ENCODE peak calls at places on chromosomes 13 and 19, in six cellular contexts. W is foreskin keratinocyte; X is GM23338; G is CD8-positive, alpha-beta memory T cell; H is aorta; U is suprapubic skin. A is an unnamed sample.

GRCh38 chr19:58218899-58219298 is 9.8 kb upstream of the ZNF544 start:
- DNase-seq in G (peak; percentile 6), W (no peak), X (peak; percentile 72), U (no peak), H (no peak), A (no peak)

GRCh38 chr19:10936661-10937084 is 8.1 kb downstream of the TIMM29 start:
- DNase-seq in H (no peak), W (no peak), X (peak; percentile 96), G (no peak), U (no peak), A (peak; percentile 66)

GRCh38 chr13:110097013-110097412 is 209.9 kb downstream of the COL4A1 start:
- DNase-seq in G (no peak), U (no peak), W (peak; percentile 58), X (no peak), H (no peak), A (no peak)

GRCh38 chr19:19530423-19530804 is 1.7 kb downstream of the YJEFN3 start:
- DNase-seq in G (no peak), W (no peak), H (no peak), U (no peak), X (peak; percentile 71), A (no peak)

GRCh38 chr19:45113628-45114027 is 20.6 kb downstream of the PPP1R37 start:
- DNase-seq in G (no peak), W (no peak), H (no peak), X (peak; percentile 35), U (no peak), A (no peak)

GRCh38 chr13:101925731-101926130 is 473.3 kb downstream of the ITGBL1 start:
- DNase-seq in H (no peak), G (no peak), W (no peak), U (no peak), X (no peak), A (no peak)

GRCh38 chr19:12833747-12834417 is 497 bp downstream of the RTBDN start:
- DNase-seq in G (peak; percentile 35), H (no peak), W (no peak), X (peak; percentile 74), U (no peak), A (peak; percentile 50)

GRCh38 chr19:41939861-41940442 is 11.7 kb upstream of the ERFL start:
- DNase-seq in U (no peak), G (no peak), W (no peak), H (no peak), X (peak; percentile 77), A (no peak)

GRCh38 chr13:42041017-42041683 is 7.3 kb upstream of the DGKH start:
- DNase-seq in W (peak; percentile 61), H (peak; percentile 84), U (peak; percentile 76), X (peak; percentile 78), G (no peak), A (peak; percentile 57)

GRCh38 chr19:51740356-51740755 is 11.3 kb downstream of the FPR1 start:
- DNase-seq in G (no peak), X (no peak), U (no peak), H (no peak), W (no peak), A (no peak)

GRCh38 chr13:61162636-61163035 is 253.0 kb downstream of the PCDH20 start:
- DNase-seq in X (no peak), G (no peak), W (no peak), H (no peak), U (no peak), A (no peak)

GRCh38 chr19:11306337-11306736 is 10.4 kb downstream of the TSPAN16 start:
- DNase-seq in H (no peak), U (no peak), W (no peak), G (no peak), X (no peak), A (no peak)

GRCh38 chr19:33047422-33047821 is 17.3 kb downstream of the RHPN2 start:
- DNase-seq in G (no peak), H (no peak), W (peak; percentile 91), U (no peak), X (peak; percentile 81), A (peak; percentile 92)

GRCh38 chr19:5809053-5809452 is 4.2 kb downstream of the NRTN start:
- DNase-seq in X (no peak), H (no peak), U (no peak), W (no peak), G (no peak), A (no peak)
- H3K27ac ChIP-seq in X (no peak overlapping the region), H (no peak overlapping the region), U (no peak overlapping the region), W (no peak overlapping the region), G (no peak overlapping the region), A (peak overlapping the region; percentile 62)

DNA sequence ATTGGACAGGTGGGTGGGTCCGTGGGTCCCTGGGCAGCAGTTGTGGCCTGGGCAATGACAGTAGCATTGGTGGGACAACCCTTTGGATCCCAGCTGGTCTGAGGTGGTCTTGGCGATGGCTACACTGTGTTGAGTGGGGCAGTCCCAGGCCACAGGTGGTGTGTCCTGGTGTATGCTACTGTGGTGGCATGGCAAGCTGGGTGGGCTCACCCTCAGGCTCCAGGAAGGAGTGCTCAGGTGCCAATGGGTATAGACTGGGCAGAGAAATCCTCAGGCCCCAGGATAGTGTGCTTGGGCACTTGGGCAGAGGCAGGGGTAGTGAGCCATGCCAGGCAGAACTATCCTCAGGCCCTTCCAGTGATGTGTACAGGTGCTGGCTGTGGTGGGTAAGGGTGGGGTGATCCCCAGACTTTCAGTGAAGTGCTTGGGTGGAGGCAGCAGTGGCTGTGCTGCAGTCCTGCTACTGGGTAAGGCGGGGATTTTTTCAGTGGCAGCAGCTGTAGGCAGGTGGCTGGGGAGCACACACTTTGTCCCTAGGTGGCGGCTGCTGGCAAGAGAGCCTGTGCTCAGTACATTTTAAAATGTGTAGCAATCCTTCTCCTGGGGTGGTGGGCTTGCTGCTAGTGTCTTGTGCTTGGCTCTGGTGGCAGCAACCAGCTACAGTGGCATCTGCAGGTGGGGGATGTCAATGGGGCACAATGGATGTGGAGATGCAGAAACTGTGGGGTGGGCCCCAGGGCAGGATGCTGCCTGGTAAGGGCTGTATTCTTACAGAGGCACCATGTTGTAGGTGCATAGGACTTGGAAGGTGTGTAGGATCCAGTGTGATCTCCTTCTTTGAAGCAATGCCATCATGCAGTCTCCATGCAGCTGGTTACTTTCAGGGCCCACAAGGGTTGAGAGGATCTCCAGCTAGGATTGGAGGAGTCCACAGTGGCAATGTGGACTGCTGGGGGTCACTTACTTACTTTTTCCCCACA is 64.9 kb downstream of the DNAJC3 start:
- DNase-seq in G (no peak), H (no peak), W (no peak), X (no peak), U (no peak), A (no peak)
- H3K27ac ChIP-seq in G (no peak overlapping the region), H (no peak overlapping the region), W (no peak overlapping the region), X (no peak overlapping the region), U (no peak overlapping the region), A (no peak overlapping the region)

DNA sequence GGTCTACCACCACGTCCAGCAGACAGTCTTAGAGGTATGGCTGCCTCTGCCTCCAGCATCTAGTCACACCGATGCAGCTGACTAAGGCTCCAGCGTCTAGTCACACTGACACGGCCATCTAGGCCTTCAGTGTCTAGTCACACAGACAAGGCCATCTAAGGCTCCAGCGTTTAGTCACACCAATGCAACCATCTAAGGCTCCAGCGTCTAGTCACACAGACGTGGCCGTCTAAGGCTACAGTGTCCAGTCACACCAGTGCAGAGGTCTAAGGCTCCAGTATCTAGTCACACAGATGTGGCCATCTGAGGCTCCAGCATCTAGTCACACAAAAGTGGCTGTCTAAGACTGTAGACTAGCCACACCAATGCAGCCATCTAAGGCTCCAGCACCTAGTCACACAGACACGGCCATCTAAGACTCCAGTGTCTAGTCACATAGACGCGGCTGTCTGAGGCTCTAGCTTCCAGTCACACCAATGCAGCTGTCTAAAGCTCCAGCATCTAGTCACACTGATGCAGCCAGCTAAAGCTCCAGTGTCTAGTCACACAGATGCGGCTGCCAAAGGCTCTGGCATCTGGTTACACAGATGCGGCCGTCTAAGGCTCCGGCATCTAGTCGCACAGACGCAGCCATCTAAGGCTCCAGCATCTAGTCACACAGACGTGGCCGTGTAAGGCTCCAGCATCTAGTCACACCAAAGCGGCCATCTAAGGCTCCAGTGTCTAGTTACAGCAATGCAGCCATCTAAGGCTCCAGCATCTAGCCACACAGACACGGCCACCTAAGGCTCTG is 55.1 kb downstream of the KLF2 start:
- DNase-seq in X (no peak), G (no peak), H (peak; percentile 57), U (no peak), W (no peak), A (no peak)
- H3K27ac ChIP-seq in X (no peak overlapping the region), G (no peak overlapping the region), H (no peak overlapping the region), U (no peak overlapping the region), W (no peak overlapping the region), A (no peak overlapping the region)

GRCh38 chr19:38213469-38213868 is 10.6 kb downstream of the DPF1 start:
- DNase-seq in X (no peak), H (no peak), U (no peak), G (no peak), W (no peak), A (no peak)
- H3K27ac ChIP-seq in X (peak overlapping the region; percentile 32), H (no peak overlapping the region), U (no peak overlapping the region), G (no peak overlapping the region), W (no peak overlapping the region), A (peak overlapping the region; percentile 98)

GRCh38 chr19:2575734-2576481 is 100.0 kb downstream of the GADD45B start:
- DNase-seq in U (peak; percentile 95), H (peak; percentile 96), X (no peak), G (no peak), W (no peak), A (no peak)

GRCh38 chr19:2578911-2579677 is 103.2 kb downstream of the GADD45B start:
- DNase-seq in U (peak; percentile 91), W (no peak), G (peak; percentile 40), H (peak; percentile 96), X (peak; percentile 93), A (peak; percentile 76)

GRCh38 chr19:2579678-2580280 is 103.9 kb downstream of the GADD45B start:
- DNase-seq in W (no peak), U (peak; percentile 62), H (peak; percentile 61), G (no peak), X (no peak), A (no peak)

GRCh38 chr19:2578391-2578826 is 102.5 kb downstream of the GADD45B start:
- DNase-seq in U (no peak), W (no peak), G (no peak), X (peak; percentile 69), H (peak; percentile 79), A (peak; percentile 47)

DNA sequence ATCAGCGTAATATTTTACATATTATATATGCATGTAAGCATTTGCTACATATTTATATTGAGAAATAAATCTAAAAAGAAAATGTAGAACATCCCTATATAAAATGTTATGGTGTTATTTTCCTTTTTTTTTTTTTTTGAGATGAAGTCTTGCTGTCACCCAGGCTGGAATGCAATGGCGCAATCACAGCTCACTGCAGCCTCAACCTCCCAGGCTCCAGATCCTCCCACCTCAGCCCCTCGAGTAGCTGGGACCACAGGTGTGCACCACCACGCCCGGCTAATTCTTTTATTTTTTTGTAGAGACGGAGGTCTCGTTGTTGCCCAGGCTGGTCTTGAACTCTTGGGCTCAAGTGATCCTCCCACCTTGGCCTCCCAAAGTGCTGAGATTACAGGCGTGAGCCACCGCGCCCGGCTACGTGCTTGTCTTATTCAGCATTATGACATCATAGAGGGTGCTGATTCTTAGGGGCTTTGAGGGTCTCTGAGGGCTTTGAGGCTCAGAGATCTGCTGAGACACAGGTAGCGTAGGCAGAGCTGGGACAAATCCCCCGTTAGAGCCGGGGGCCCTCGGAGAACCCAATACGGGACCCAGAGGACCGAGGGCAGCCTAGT is 101.9 kb downstream of the GADD45B start:
- DNase-seq in G (no peak), H (peak; percentile 67), X (no peak), U (no peak), W (no peak), A (no peak)
- H3K27ac ChIP-seq in G (no peak overlapping the region), H (peak overlapping the region; percentile 95), X (no peak overlapping the region), U (peak overlapping the region; percentile 82), W (no peak overlapping the region), A (peak overlapping the region; percentile 94)

DNA sequence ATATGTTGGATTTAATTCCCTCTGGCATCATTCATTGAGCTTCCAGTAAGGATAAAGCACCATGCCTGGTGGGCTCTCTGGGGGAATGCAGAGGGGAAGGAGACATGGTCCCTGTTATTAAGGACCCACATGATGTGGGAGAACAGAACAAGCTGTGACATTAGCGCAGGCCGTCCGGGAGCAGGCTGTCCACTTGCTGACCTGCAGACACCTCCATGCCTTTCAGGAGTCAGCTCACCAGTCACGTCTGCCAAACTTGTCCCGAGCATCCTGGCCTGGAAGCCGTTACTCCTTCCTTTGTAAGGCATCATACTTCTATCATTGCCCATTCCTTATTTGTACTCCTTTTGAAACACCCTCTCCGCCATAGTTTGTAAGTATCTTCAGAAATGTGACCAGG is 23.4 kb downstream of the B3GLCT start:
- DNase-seq in U (no peak), G (no peak), H (no peak), W (no peak), X (no peak), A (no peak)
- H3K27ac ChIP-seq in U (no peak overlapping the region), G (no peak overlapping the region), H (no peak overlapping the region), W (no peak overlapping the region), X (no peak overlapping the region), A (no peak overlapping the region)